ENCODE peak calls at places on chromosomes 11 and 22, in four cellular contexts. I, K, G and V are unnamed samples.

GRCh38 chr22:20615021-20615420 is 107.6 kb downstream of the MED15 start:
- DNase-seq in G (no peak), K (no peak), I (no peak), V (no peak)

GRCh38 chr11:111718436-111719325 is 47.5 kb downstream of the PPP2R1B start:
- DNase-seq in G (no peak), I (no peak), K (no peak), V (peak)

GRCh38 chr22:47000888-47001287 is 238.4 kb downstream of the TBC1D22A start:
- DNase-seq in K (no peak), G (no peak), I (no peak), V (no peak)

GRCh38 chr22:47200273-47201051 is 438.0 kb downstream of the TBC1D22A start:
- DNase-seq in K (no peak), I (peak), G (no peak), V (peak)

GRCh38 chr11:127106142-127106541 is 105.6 kb upstream of the KIRREL3 start:
- DNase-seq in G (no peak), K (no peak), I (no peak), V (no peak)

GRCh38 chr11:134363161-134363560 is 31.4 kb downstream of the GLB1L2 start:
- DNase-seq in I (no peak), G (no peak), K (no peak), V (no peak)

GRCh38 chr11:108851781-108852180 is 186.9 kb downstream of the DDX10 start:
- DNase-seq in K (no peak), G (no peak), I (no peak), V (no peak)

GRCh38 chr11:1054143-1055108 is 17.9 kb upstream of the MUC6 start:
- DNase-seq in G (no peak), I (peak), K (no peak), V (peak)

GRCh38 chr22:36204001-36204640 is 2.5 kb upstream of the APOL4 start:
- DNase-seq in I (no peak), G (no peak), K (no peak), V (no peak)

GRCh38 chr22:24992946-24993345 is 40.4 kb downstream of the KIAA1671 start:
- DNase-seq in I (no peak), G (no peak), K (no peak), V (no peak)

GRCh38 chr22:36730176-36730858 is 26.8 kb upstream of the CACNG2 start:
- DNase-seq in K (no peak), I (no peak), G (no peak), V (no peak)